ENCODE peak calls at places on chromosomes 5 and 9, in five cellular contexts. Z is smooth muscle cell of the brain vasculature, W is fibroblast of lung, L is G401, N is ecto neural progenitor cell. X is an unnamed sample.

GRCh38 chr5:79200573-79201183 is 35.3 kb upstream of the JMY start:
- DNase-seq in Z (no peak), W (no peak), L (peak; percentile 4), N (no peak), X (no peak)

GRCh38 chr9:33813712-33814641 is 3.0 kb upstream of the UBE2R2 start:
- DNase-seq in Z (peak; percentile 12), W (peak; percentile 85), L (peak; percentile 60), N (no peak), X (peak; percentile 31)

GRCh38 chr5:68288756-68289134 is 73.2 kb downstream of the PIK3R1 start:
- DNase-seq in Z (no peak), W (no peak), L (peak; percentile 65), N (peak; percentile 50), X (no peak)

GRCh38 chr5:39891376-39891775 is 466.6 kb upstream of the DAB2 start:
- DNase-seq in Z (no peak), W (peak; percentile 51), L (no peak), N (no peak), X (peak; percentile 47)

GRCh38 chr5:133581348-133581747 is 31.0 kb downstream of the FSTL4 start:
- DNase-seq in Z (no peak), W (no peak), L (no peak), N (no peak), X (no peak)

GRCh38 chr9:126752376-126752775 is 52.5 kb upstream of the ZBTB43 start:
- DNase-seq in Z (no peak), W (no peak), L (no peak), N (no peak), X (no peak)

GRCh38 chr9:102966999-102967398 is 28.1 kb upstream of the CYLC2 start:
- DNase-seq in Z (no peak), W (no peak), L (no peak), N (no peak), X (no peak)

GRCh38 chr9:134176599-134176968 is 12.2 kb upstream of the RNU6ATAC start:
- DNase-seq in Z (no peak), W (no peak), L (no peak), N (no peak), X (no peak)

GRCh38 chr9:132365986-132366385 is 11.2 kb upstream of the SETX start:
- DNase-seq in Z (no peak), W (no peak), L (no peak), N (no peak), X (no peak)

GRCh38 chr5:159469496-159470370 is 139.4 kb upstream of the IL12B start:
- DNase-seq in Z (no peak), W (peak; percentile 30), L (no peak), N (no peak), X (no peak)

GRCh38 chr5:40046792-40047191 is 622.0 kb upstream of the DAB2 start:
- DNase-seq in Z (no peak), W (peak; percentile 52), L (no peak), N (no peak), X (no peak)

GRCh38 chr9:106771618-106772017 is 91.3 kb upstream of the ZNF462 start:
- DNase-seq in Z (no peak), W (no peak), L (no peak), N (no peak), X (no peak)

GRCh38 chr5:124650960-124651662 is 95.3 kb downstream of the ZNF608 start:
- DNase-seq in Z (no peak), W (no peak), L (peak; percentile 59), N (no peak), X (no peak)

GRCh38 chr5:132383984-132384383 is 14.5 kb downstream of the SLC22A5 start:
- DNase-seq in Z (no peak), W (no peak), L (no peak), N (no peak), X (no peak)

GRCh38 chr5:143641549-143641955 is 170.4 kb upstream of the HMHB1 start:
- DNase-seq in Z (peak; percentile 29), W (peak; percentile 66), L (no peak), N (no peak), X (no peak)

GRCh38 chr9:99351647-99352046 is 129.6 kb downstream of the SEC61B start:
- DNase-seq in Z (no peak), W (no peak), L (no peak), N (no peak), X (no peak)

GRCh38 chr5:178499352-178499751 is 90.8 kb downstream of the COL23A1 start:
- DNase-seq in Z (no peak), W (no peak), L (no peak), N (no peak), X (no peak)

GRCh38 chr5:92102313-92102712 is 719.2 kb upstream of the ARRDC3 start:
- DNase-seq in Z (no peak), W (no peak), L (no peak), N (no peak), X (no peak)

X was measured in fibroblast of the conjunctiva.